ENCODE peak calls at places on chromosomes 1 and 21, in six cellular contexts. One of them, this sample, is unnamed.

GRCh38 chr1:162223488-162223887 is 153.2 kb downstream of the SPATA46 start:
- DNase-seq in heart right ventricle: no peak
- DNase-seq in neuronal stem cell: no peak
- DNase-seq in testis: no peak
- DNase-seq in astrocyte of the spinal cord: no peak
- DNase-seq in tibial artery: no peak
- DNase-seq in this sample: no peak

GRCh38 chr1:116738673-116739370 is 15.4 kb upstream of the CD2 start:
- DNase-seq in heart right ventricle: no peak
- DNase-seq in neuronal stem cell: no peak
- DNase-seq in testis: no peak
- DNase-seq in astrocyte of the spinal cord: no peak
- DNase-seq in tibial artery: no peak
- DNase-seq in this sample: no peak

GRCh38 chr1:234721476-234722266 is 111.7 kb upstream of the IRF2BP2 start:
- DNase-seq in heart right ventricle: peak
- DNase-seq in neuronal stem cell: no peak
- DNase-seq in testis: peak
- DNase-seq in astrocyte of the spinal cord: peak
- DNase-seq in tibial artery: peak
- DNase-seq in this sample: no peak

GRCh38 chr1:227949341-227949921 is 1.7 kb upstream of the WNT9A start:
- DNase-seq in heart right ventricle: no peak
- DNase-seq in neuronal stem cell: no peak
- DNase-seq in testis: no peak
- DNase-seq in astrocyte of the spinal cord: no peak
- DNase-seq in tibial artery: peak
- DNase-seq in this sample: no peak

GRCh38 chr1:106268070-106268469 is 788.4 kb upstream of the PRMT6 start:
- DNase-seq in heart right ventricle: no peak
- DNase-seq in neuronal stem cell: peak
- DNase-seq in testis: peak
- DNase-seq in astrocyte of the spinal cord: peak
- DNase-seq in tibial artery: no peak
- DNase-seq in this sample: no peak

GRCh38 chr1:164767257-164768044 is 208.5 kb downstream of the PBX1 start:
- DNase-seq in heart right ventricle: no peak
- DNase-seq in neuronal stem cell: no peak
- DNase-seq in testis: no peak
- DNase-seq in astrocyte of the spinal cord: peak
- DNase-seq in tibial artery: no peak
- DNase-seq in this sample: no peak

GRCh38 chr1:22685675-22686074 is 25.0 kb upstream of the EPHB2 start:
- DNase-seq in heart right ventricle: no peak
- DNase-seq in neuronal stem cell: no peak
- DNase-seq in testis: peak
- DNase-seq in astrocyte of the spinal cord: no peak
- DNase-seq in tibial artery: no peak
- DNase-seq in this sample: no peak

GRCh38 chr1:22662318-22662717 is 9.3 kb downstream of the C1QB start:
- DNase-seq in heart right ventricle: no peak
- DNase-seq in neuronal stem cell: peak
- DNase-seq in testis: peak
- DNase-seq in astrocyte of the spinal cord: no peak
- DNase-seq in tibial artery: no peak
- DNase-seq in this sample: no peak

GRCh38 chr21:41777934-41778815 is 11.3 kb upstream of the RIPK4 start:
- DNase-seq in heart right ventricle: peak
- DNase-seq in neuronal stem cell: peak
- DNase-seq in testis: peak
- DNase-seq in astrocyte of the spinal cord: peak
- DNase-seq in tibial artery: peak
- DNase-seq in this sample: peak

GRCh38 chr1:31788825-31789256 is 24.7 kb upstream of the ADGRB2 start:
- DNase-seq in heart right ventricle: no peak
- DNase-seq in neuronal stem cell: peak
- DNase-seq in testis: no peak
- DNase-seq in astrocyte of the spinal cord: no peak
- DNase-seq in tibial artery: no peak
- DNase-seq in this sample: no peak

GRCh38 chr1:15937146-15937545 is 38.8 kb downstream of the ZBTB17 start:
- DNase-seq in heart right ventricle: no peak
- DNase-seq in neuronal stem cell: no peak
- DNase-seq in testis: no peak
- DNase-seq in astrocyte of the spinal cord: no peak
- DNase-seq in tibial artery: no peak
- DNase-seq in this sample: no peak

GRCh38 chr1:9202240-9202870 is 32.2 kb upstream of the H6PD start:
- DNase-seq in heart right ventricle: no peak
- DNase-seq in neuronal stem cell: no peak
- DNase-seq in testis: no peak
- DNase-seq in astrocyte of the spinal cord: no peak
- DNase-seq in tibial artery: no peak
- DNase-seq in this sample: no peak
- H3K4me3 ChIP-seq in heart right ventricle: no peak
- H3K4me3 ChIP-seq in neuronal stem cell: peak
- H3K4me3 ChIP-seq in testis: no peak
- H3K4me3 ChIP-seq in astrocyte of the spinal cord: peak
- H3K4me3 ChIP-seq in tibial artery: peak
- H3K4me3 ChIP-seq in this sample: no peak

GRCh38 chr1:153260473-153260979 is 1.0 kb downstream of the LORICRIN start:
- DNase-seq in heart right ventricle: no peak
- DNase-seq in neuronal stem cell: no peak
- DNase-seq in testis: no peak
- DNase-seq in astrocyte of the spinal cord: no peak
- DNase-seq in tibial artery: no peak
- DNase-seq in this sample: no peak
- H3K4me3 ChIP-seq in heart right ventricle: no peak
- H3K4me3 ChIP-seq in neuronal stem cell: peak
- H3K4me3 ChIP-seq in testis: peak
- H3K4me3 ChIP-seq in astrocyte of the spinal cord: no peak
- H3K4me3 ChIP-seq in tibial artery: peak
- H3K4me3 ChIP-seq in this sample: peak

DNA sequence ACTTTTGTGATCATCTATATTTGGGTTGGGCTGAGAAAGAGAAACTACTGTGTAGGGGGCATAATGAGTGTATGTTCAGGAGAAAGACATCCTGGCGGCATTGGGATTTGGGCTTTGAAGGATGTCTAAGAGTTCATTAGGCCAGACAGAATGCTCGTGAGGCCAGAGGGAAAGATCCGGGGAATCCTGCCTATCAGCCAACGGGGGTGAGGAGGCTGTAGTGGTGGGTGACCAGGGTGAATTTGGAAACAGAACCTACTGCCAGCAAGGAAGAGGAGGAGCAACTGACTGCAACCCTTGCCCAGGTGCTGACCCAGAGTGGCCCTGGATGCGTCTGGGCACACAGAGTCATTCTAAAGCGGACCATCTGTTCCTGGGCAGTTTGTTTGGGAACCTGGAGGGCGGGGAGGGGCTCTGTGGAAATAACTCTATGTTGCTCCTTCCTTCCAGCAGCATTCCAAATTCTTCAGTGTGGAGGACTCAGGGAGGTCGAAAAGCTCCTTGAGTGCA is 56.9 kb upstream of the ECE1 start:
- DNase-seq in heart right ventricle: no peak
- DNase-seq in neuronal stem cell: no peak
- DNase-seq in testis: no peak
- DNase-seq in astrocyte of the spinal cord: no peak
- DNase-seq in tibial artery: no peak
- DNase-seq in this sample: no peak
- H3K4me3 ChIP-seq in heart right ventricle: no peak
- H3K4me3 ChIP-seq in neuronal stem cell: no peak
- H3K4me3 ChIP-seq in testis: no peak
- H3K4me3 ChIP-seq in astrocyte of the spinal cord: no peak
- H3K4me3 ChIP-seq in tibial artery: no peak
- H3K4me3 ChIP-seq in this sample: no peak

GRCh38 chr1:1959840-1960479 is 40.9 kb upstream of the TMEM52 start:
- DNase-seq in heart right ventricle: peak
- DNase-seq in neuronal stem cell: peak
- DNase-seq in testis: peak
- DNase-seq in astrocyte of the spinal cord: peak
- DNase-seq in tibial artery: peak
- DNase-seq in this sample: peak
- H3K4me3 ChIP-seq in heart right ventricle: no peak
- H3K4me3 ChIP-seq in neuronal stem cell: peak
- H3K4me3 ChIP-seq in testis: no peak
- H3K4me3 ChIP-seq in astrocyte of the spinal cord: no peak
- H3K4me3 ChIP-seq in tibial artery: no peak
- H3K4me3 ChIP-seq in this sample: no peak

GRCh38 chr1:2249559-2249906 is 21.4 kb downstream of the SKI start:
- DNase-seq in heart right ventricle: no peak
- DNase-seq in neuronal stem cell: no peak
- DNase-seq in testis: no peak
- DNase-seq in astrocyte of the spinal cord: no peak
- DNase-seq in tibial artery: no peak
- DNase-seq in this sample: no peak

GRCh38 chr1:2250721-2251281 is 22.7 kb downstream of the SKI start:
- DNase-seq in heart right ventricle: no peak
- DNase-seq in neuronal stem cell: no peak
- DNase-seq in testis: no peak
- DNase-seq in astrocyte of the spinal cord: no peak
- DNase-seq in tibial artery: no peak
- DNase-seq in this sample: no peak

GRCh38 chr1:2248854-2249558 is 20.9 kb downstream of the SKI start:
- DNase-seq in heart right ventricle: no peak
- DNase-seq in neuronal stem cell: no peak
- DNase-seq in testis: no peak
- DNase-seq in astrocyte of the spinal cord: no peak
- DNase-seq in tibial artery: no peak
- DNase-seq in this sample: no peak

GRCh38 chr1:2247760-2248126 is 19.6 kb downstream of the SKI start:
- DNase-seq in heart right ventricle: no peak
- DNase-seq in neuronal stem cell: no peak
- DNase-seq in testis: no peak
- DNase-seq in astrocyte of the spinal cord: no peak
- DNase-seq in tibial artery: peak
- DNase-seq in this sample: no peak

GRCh38 chr1:2248127-2248826 is 20.2 kb downstream of the SKI start:
- DNase-seq in heart right ventricle: no peak
- DNase-seq in neuronal stem cell: peak
- DNase-seq in testis: no peak
- DNase-seq in astrocyte of the spinal cord: no peak
- DNase-seq in tibial artery: no peak
- DNase-seq in this sample: no peak
- H3K4me3 ChIP-seq in heart right ventricle: no peak
- H3K4me3 ChIP-seq in neuronal stem cell: no peak
- H3K4me3 ChIP-seq in testis: no peak
- H3K4me3 ChIP-seq in astrocyte of the spinal cord: no peak
- H3K4me3 ChIP-seq in tibial artery: peak
- H3K4me3 ChIP-seq in this sample: no peak

GRCh38 chr1:156291226-156292061 is 4.0 kb downstream of the GLMP start:
- DNase-seq in heart right ventricle: peak
- DNase-seq in neuronal stem cell: peak
- DNase-seq in testis: peak
- DNase-seq in astrocyte of the spinal cord: peak
- DNase-seq in tibial artery: peak
- DNase-seq in this sample: peak
- H3K4me3 ChIP-seq in heart right ventricle: peak
- H3K4me3 ChIP-seq in neuronal stem cell: peak
- H3K4me3 ChIP-seq in testis: peak
- H3K4me3 ChIP-seq in astrocyte of the spinal cord: peak
- H3K4me3 ChIP-seq in tibial artery: peak
- H3K4me3 ChIP-seq in this sample: peak

GRCh38 chr1:43067233-43067745 is 104.8 kb downstream of the EBNA1BP2 start:
- DNase-seq in heart right ventricle: no peak
- DNase-seq in neuronal stem cell: no peak
- DNase-seq in testis: no peak
- DNase-seq in astrocyte of the spinal cord: no peak
- DNase-seq in tibial artery: no peak
- DNase-seq in this sample: no peak
- H3K4me3 ChIP-seq in heart right ventricle: no peak
- H3K4me3 ChIP-seq in neuronal stem cell: no peak
- H3K4me3 ChIP-seq in testis: peak
- H3K4me3 ChIP-seq in astrocyte of the spinal cord: no peak
- H3K4me3 ChIP-seq in tibial artery: no peak
- H3K4me3 ChIP-seq in this sample: no peak

GRCh38 chr21:46285206-46285661 is at the start of gene MCM3AP:
- DNase-seq in heart right ventricle: no peak
- DNase-seq in neuronal stem cell: no peak
- DNase-seq in testis: no peak
- DNase-seq in astrocyte of the spinal cord: no peak
- DNase-seq in tibial artery: no peak
- DNase-seq in this sample: no peak
- H3K4me3 ChIP-seq in heart right ventricle: peak
- H3K4me3 ChIP-seq in neuronal stem cell: peak
- H3K4me3 ChIP-seq in testis: peak
- H3K4me3 ChIP-seq in astrocyte of the spinal cord: peak
- H3K4me3 ChIP-seq in tibial artery: peak
- H3K4me3 ChIP-seq in this sample: peak